ENCODE peak calls at places on chromosomes 1 and 21, in five cellular contexts. L, T, H, O and D are unnamed samples.
A peak's percentile ranks its signal among the peaks of the same experiment; 100 is the strongest.

GRCh38 chr1:166032901-166033371 is 133.9 kb downstream of the FAM78B start:
- DNase-seq in O (no peak), L (no peak), T (no peak), H (peak; percentile 17), D (no peak)

GRCh38 chr21:29670228-29670627 is 269.6 kb downstream of the GRIK1 start:
- DNase-seq in L (no peak), O (no peak), H (no peak), T (no peak), D (no peak)

GRCh38 chr1:184424171-184424570 is 37.3 kb downstream of the C1orf21 start:
- DNase-seq in T (no peak), L (no peak), O (no peak), H (no peak), D (peak; percentile 39)

GRCh38 chr1:43359696-43360095 is 915 bp downstream of the CDC20 start:
- DNase-seq in H (peak; percentile 35), L (no peak), T (no peak), O (no peak), D (no peak)

GRCh38 chr1:28775121-28775942 is 36.6 kb upstream of the OPRD1 start:
- DNase-seq in H (peak; percentile 32), L (no peak), O (peak; percentile 92), T (no peak), D (no peak)

GRCh38 chr1:93495911-93496310 is 48.0 kb downstream of the FNBP1L start:
- DNase-seq in O (no peak), H (no peak), T (no peak), L (no peak), D (no peak)

GRCh38 chr1:16175610-16176553 is 20.0 kb upstream of the EPHA2 start:
- DNase-seq in H (no peak), L (no peak), O (peak; percentile 96), T (no peak), D (no peak)

GRCh38 chr1:36400825-36401601 is 3.3 kb upstream of the LSM10 start:
- DNase-seq in L (no peak), O (peak; percentile 92), H (peak; percentile 97), T (peak; percentile 93), D (no peak)

GRCh38 chr21:32817206-32817605 is 45.7 kb upstream of the PAXBP1 start:
- DNase-seq in T (no peak), H (peak; percentile 10), O (no peak), L (no peak), D (no peak)

GRCh38 chr1:245609354-245609753 is 454.6 kb downstream of the KIF26B start:
- DNase-seq in O (no peak), H (no peak), T (no peak), L (no peak), D (no peak)

GRCh38 chr1:36625959-36626337 is 143.2 kb upstream of the CSF3R start:
- DNase-seq in T (no peak), O (no peak), H (no peak), L (no peak), D (no peak)

GRCh38 chr1:88163187-88163586 is 520.9 kb upstream of the PKN2 start:
- DNase-seq in L (no peak), O (no peak), T (no peak), H (no peak), D (no peak)

GRCh38 chr1:63784489-63785390 is 10.9 kb downstream of the ROR1 start:
- DNase-seq in O (no peak), H (no peak), T (no peak), L (no peak), D (no peak)

GRCh38 chr1:21251773-21252471 is 38.3 kb downstream of the ECE1 start:
- DNase-seq in L (no peak), O (no peak), T (no peak), H (peak; percentile 67), D (no peak)

GRCh38 chr1:227437495-227438008 is 119.3 kb upstream of the CDC42BPA start:
- DNase-seq in H (peak; percentile 70), T (no peak), L (no peak), O (no peak), D (peak; percentile 51)

GRCh38 chr1:58754683-58755467 is 29.0 kb downstream of the JUN start:
- DNase-seq in L (peak; percentile 83), H (peak; percentile 53), O (no peak), T (no peak), D (no peak)
- H3K27ac ChIP-seq in L (peak overlapping the region; percentile 86), H (no peak overlapping the region), O (no peak overlapping the region), T (no peak overlapping the region), D (no peak overlapping the region)

GRCh38 chr1:172394167-172394751 is 26.2 kb upstream of the C1orf105 start:
- DNase-seq in O (no peak), T (no peak), H (no peak), L (peak; percentile 53), D (no peak)
- H3K9ac ChIP-seq in O (no peak overlapping the region), T (no peak overlapping the region), H (no peak overlapping the region), L (no peak overlapping the region), D (no peak overlapping the region)

DNA sequence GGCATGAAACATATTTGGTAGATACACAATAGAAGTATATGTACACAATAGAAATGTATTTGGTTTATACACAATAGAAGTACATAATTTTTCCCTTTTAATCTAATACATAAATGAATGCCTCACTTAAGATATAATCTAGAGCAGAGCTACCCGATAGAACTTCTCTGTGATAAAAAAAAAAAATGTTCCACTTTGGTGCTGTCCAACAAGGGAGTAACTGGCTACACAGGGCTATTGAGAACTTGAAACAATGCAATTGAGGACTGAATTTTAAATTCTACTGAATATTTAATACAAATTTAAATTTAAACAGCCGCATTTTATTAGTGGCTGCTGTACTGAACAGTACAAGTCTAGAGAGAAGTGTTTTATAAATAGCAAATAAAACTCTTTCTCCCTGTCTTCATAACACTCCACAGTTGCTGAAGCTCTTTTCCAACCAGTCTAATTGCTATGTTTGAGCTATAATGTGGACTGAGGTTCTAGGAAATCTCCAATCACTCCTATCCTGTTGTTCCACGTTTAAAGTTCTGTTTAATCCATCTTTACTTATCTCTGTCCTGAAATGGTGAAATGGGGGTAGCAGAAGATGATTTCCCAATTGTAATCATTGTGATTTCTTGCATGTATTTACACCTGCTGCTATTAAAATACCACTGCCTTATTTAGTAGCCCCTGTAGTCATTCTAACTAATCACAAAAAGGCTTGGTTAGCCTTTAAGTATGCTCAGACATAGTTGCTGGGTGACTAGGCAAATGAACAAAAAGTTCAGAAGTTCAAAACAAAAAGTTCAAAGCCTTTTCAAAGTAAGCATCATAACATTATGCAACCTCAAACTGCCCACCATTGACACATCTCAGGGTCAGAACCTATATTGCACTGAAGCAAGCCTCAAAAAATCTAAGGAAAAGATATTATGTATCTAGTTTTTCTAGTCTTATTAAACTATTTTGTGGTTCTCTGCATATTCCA is 192.3 kb upstream of the C1orf87 start:
- DNase-seq in L (no peak), T (no peak), O (no peak), H (no peak), D (no peak)
- H3K4me3 ChIP-seq in L (no peak overlapping the region), T (no peak overlapping the region), O (no peak overlapping the region), H (no peak overlapping the region), D (no peak overlapping the region)

GRCh38 chr1:8460132-8460544 is 142.2 kb downstream of the SLC45A1 start:
- DNase-seq in H (peak; percentile 75), L (no peak), O (no peak), T (peak; percentile 50), D (no peak)
- H3K27ac ChIP-seq in H (no peak overlapping the region), L (no peak overlapping the region), O (no peak overlapping the region), T (peak overlapping the region; percentile 19), D (no peak overlapping the region)

GRCh38 chr1:1670866-1671265 is 12.1 kb upstream of the CDK11B start:
- DNase-seq in L (no peak), O (peak; percentile 73), H (no peak), T (no peak), D (no peak)
- H3K9ac ChIP-seq in L (no peak overlapping the region), O (no peak overlapping the region), H (no peak overlapping the region), T (no peak overlapping the region), D (no peak overlapping the region)

DNA sequence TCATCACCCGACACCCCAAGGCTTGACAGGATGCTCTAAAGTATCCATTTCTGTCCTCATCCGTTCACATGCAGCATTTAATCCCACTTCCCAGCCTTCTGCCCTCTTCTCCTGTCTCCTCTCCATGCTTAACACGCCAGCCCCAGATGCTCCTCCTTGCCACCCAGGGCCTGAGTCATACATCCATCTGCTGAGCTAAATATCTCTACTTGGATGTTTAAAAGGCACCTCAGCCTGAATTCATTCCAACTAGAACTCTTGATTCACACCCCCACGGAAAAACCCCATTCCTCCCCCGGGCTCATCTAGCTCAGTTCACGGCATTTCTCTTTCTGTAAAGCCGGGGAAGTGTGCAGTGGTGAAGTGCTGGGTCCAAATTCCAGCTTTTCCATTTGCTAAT is 27.7 kb downstream of the TEX35 start:
- DNase-seq in T (no peak), L (no peak), O (no peak), H (no peak), D (no peak)
- H3K4me3 ChIP-seq in T (no peak overlapping the region), L (no peak overlapping the region), O (no peak overlapping the region), H (no peak overlapping the region), D (no peak overlapping the region)

DNA sequence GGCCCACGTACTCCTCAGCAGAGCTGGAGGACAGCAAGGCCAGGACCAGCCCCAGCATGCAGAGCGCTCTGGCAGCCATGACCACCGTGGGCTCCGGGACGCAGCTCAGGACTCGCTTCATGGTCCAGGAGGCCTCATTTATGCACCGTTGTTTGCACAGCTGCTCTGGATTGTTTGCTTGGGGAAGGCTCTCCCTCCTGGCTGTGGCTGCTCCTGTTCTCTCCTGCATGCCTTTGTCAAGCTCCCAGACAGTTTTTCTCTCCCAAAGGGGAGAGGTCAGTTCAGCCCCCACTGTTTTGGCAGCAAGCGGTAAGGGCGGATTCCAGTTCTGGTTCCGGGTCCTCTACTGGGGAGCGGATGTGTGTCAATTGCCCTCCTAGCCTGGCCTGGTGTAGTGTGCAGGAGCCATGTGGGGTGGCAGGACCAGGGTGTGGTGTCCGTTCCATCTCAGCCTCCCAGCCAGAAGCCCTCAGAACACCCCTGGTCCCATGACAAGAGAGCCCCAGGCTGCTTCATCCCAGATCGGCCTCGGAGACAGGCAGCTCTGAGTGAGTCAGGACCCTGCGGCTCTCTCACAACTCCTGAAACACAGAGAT is at the start of gene TFF3:
- DNase-seq in O (peak; percentile 79), L (no peak), H (no peak), T (no peak), D (no peak)
- H3K27ac ChIP-seq in O (no peak within 1 kb of the TSS), L (no peak within 1 kb of the TSS), H (no peak within 1 kb of the TSS), T (no peak within 1 kb of the TSS), D (no peak within 1 kb of the TSS)

GRCh38 chr1:205510951-205511330 is 6.5 kb downstream of the CDK18 start:
- DNase-seq in H (no peak), O (no peak), L (no peak), T (no peak), D (no peak)
- H3K9ac ChIP-seq in H (no peak overlapping the region), O (no peak overlapping the region), L (no peak overlapping the region), T (no peak overlapping the region), D (no peak overlapping the region)

GRCh38 chr1:34188985-34189384 is 12.3 kb downstream of the C1orf94 start:
- DNase-seq in H (no peak), L (no peak), O (no peak), T (no peak), D (no peak)
- H3K4me3 ChIP-seq in H (no peak overlapping the region), L (no peak overlapping the region), O (no peak overlapping the region), T (peak overlapping the region; percentile 3), D (no peak overlapping the region)